ENCODE peak calls at places on chromosomes 5 and 9, in six cellular contexts. I, Z, T, A, O and U are unnamed samples.
A peak's percentile ranks its signal among the peaks of the same experiment; 100 is the strongest.

GRCh38 chr5:26432393-26432792 is 606.0 kb downstream of the CDH9 start:
- DNase-seq in I (no peak), Z (no peak), A (no peak), T (no peak), O (no peak), U (no peak)

GRCh38 chr9:6877671-6878161 is 119.9 kb downstream of the KDM4C start:
- DNase-seq in A (no peak), T (no peak), Z (no peak), O (no peak), I (peak; percentile 77), U (no peak)

GRCh38 chr5:139967353-139967752 is 75.7 kb downstream of the NRG2 start:
- DNase-seq in T (no peak), O (no peak), I (no peak), A (no peak), Z (no peak), U (no peak)

GRCh38 chr9:133888779-133889491 is 103.2 kb downstream of the VAV2 start:
- DNase-seq in Z (no peak), T (peak; percentile 97), A (no peak), I (no peak), O (no peak), U (no peak)

GRCh38 chr9:112174223-112174964 is 703 bp downstream of the SUSD1 start:
- DNase-seq in A (no peak), Z (peak; percentile 31), I (peak; percentile 75), O (peak; percentile 62), T (peak; percentile 63), U (peak; percentile 95)

GRCh38 chr5:83586874-83587776 is 115.6 kb downstream of the VCAN start:
- DNase-seq in I (no peak), T (no peak), Z (no peak), A (no peak), O (no peak), U (no peak)

GRCh38 chr9:21450733-21451394 is 10.6 kb downstream of the IFNA1 start:
- DNase-seq in I (no peak), Z (no peak), T (no peak), O (no peak), A (no peak), U (no peak)

GRCh38 chr9:101442248-101443136 is 6.9 kb upstream of the ALDOB start:
- DNase-seq in I (no peak), Z (no peak), T (no peak), A (no peak), O (no peak), U (no peak)

GRCh38 chr9:114820776-114821501 is 15.1 kb upstream of the TNFSF15 start:
- DNase-seq in Z (no peak), I (no peak), T (no peak), A (no peak), O (no peak), U (no peak)

GRCh38 chr5:96572864-96573512 is 89.2 kb upstream of the CAST start:
- DNase-seq in A (no peak), T (no peak), O (no peak), Z (no peak), I (peak; percentile 94), U (no peak)

GRCh38 chr9:37593877-37594448 is 1.6 kb upstream of the TOMM5 start:
- DNase-seq in I (no peak), A (no peak), Z (no peak), O (no peak), T (no peak), U (no peak)

GRCh38 chr9:694499-695154 is 146.9 kb upstream of the DMRT1 start:
- DNase-seq in Z (no peak), O (no peak), I (peak; percentile 93), T (no peak), A (peak; percentile 62), U (no peak)

GRCh38 chr9:122060481-122060880 is 32.6 kb downstream of the TTLL11 start:
- DNase-seq in I (no peak), T (no peak), O (no peak), A (no peak), Z (no peak), U (no peak)

GRCh38 chr5:98779264-98779877 is 5.9 kb downstream of the RGMB start:
- DNase-seq in T (no peak), I (peak; percentile 15), Z (no peak), A (no peak), O (no peak), U (no peak)

GRCh38 chr5:111953351-111954127 is 196.5 kb upstream of the NREP start:
- DNase-seq in O (no peak), A (no peak), Z (no peak), T (no peak), I (peak; percentile 93), U (no peak)

GRCh38 chr5:102738037-102738436 is 17.1 kb upstream of the PAM start:
- DNase-seq in I (no peak), A (no peak), Z (no peak), O (no peak), T (no peak), U (no peak)

GRCh38 chr5:143234162-143234842 is 169.2 kb downstream of the NR3C1 start:
- DNase-seq in A (no peak), I (no peak), T (no peak), O (no peak), Z (no peak), U (no peak)

GRCh38 chr5:76527685-76528161 is 95.5 kb downstream of the F2RL2 start:
- DNase-seq in O (no peak), I (peak; percentile 32), Z (no peak), A (no peak), T (no peak), U (no peak)

GRCh38 chr5:82272957-82273356 is 5.2 kb downstream of the RPS23 start:
- DNase-seq in Z (no peak), O (no peak), I (no peak), T (no peak), A (no peak), U (peak; percentile 79)

GRCh38 chr5:142404046-142404477 is 79.2 kb upstream of the SPRY4 start:
- DNase-seq in Z (no peak), T (no peak), I (no peak), O (no peak), A (no peak), U (no peak)

GRCh38 chr9:34555435-34556230 is 32.8 kb upstream of the ENHO start:
- DNase-seq in O (no peak), A (no peak), T (no peak), I (no peak), Z (no peak), U (no peak)

GRCh38 chr5:110852053-110852452 is 113.2 kb downstream of the SLC25A46 start:
- DNase-seq in I (no peak), O (no peak), Z (no peak), T (no peak), A (no peak), U (no peak)

GRCh38 chr5:33120671-33121070 is 320.1 kb upstream of the TARS1 start:
- DNase-seq in O (no peak), Z (no peak), A (no peak), T (no peak), I (peak; percentile 90), U (no peak)

GRCh38 chr5:72324186-72324825 is 4.1 kb downstream of the PTCD2 start:
- DNase-seq in A (no peak), T (no peak), Z (no peak), I (peak; percentile 43), O (no peak), U (no peak)

GRCh38 chr9:8555767-8556500 is 756.4 kb upstream of the DMAC1 start:
- DNase-seq in I (no peak), T (no peak), O (no peak), A (no peak), Z (no peak), U (no peak)

GRCh38 chr9:124799274-124800006 is 22.5 kb downstream of the OLFML2A start:
- DNase-seq in T (peak; percentile 8), Z (no peak), A (no peak), O (no peak), I (no peak), U (no peak)

GRCh38 chr9:133735894-133736293 is 2.3 kb downstream of the SARDH start:
- DNase-seq in O (no peak), Z (no peak), T (no peak), I (no peak), A (no peak), U (no peak)

GRCh38 chr9:90808890-90809685 is 7.5 kb downstream of the SYK start:
- DNase-seq in A (no peak), Z (no peak), I (no peak), T (no peak), O (no peak), U (peak; percentile 85)

GRCh38 chr5:170791325-170791954 is 7.9 kb downstream of the GABRP start:
- DNase-seq in T (peak; percentile 51), O (peak; percentile 82), Z (peak; percentile 78), A (peak; percentile 69), I (peak; percentile 56), U (no peak)

GRCh38 chr5:109038209-109038840 is 290.6 kb downstream of the FER start:
- DNase-seq in I (peak; percentile 54), T (no peak), A (no peak), Z (no peak), O (no peak), U (no peak)